ENCODE peak calls at places on chromosomes 7 and 10, in five cellular contexts. One of them, this sample, is unnamed.

GRCh38 chr7:98081351-98081750 is 25.3 kb upstream of the LMTK2 start:
- DNase-seq in M059J: no peak
- DNase-seq in stomach: no peak
- DNase-seq in left lung: no peak
- DNase-seq in astrocyte of the spinal cord: no peak
- DNase-seq in this sample: no peak

GRCh38 chr10:102507521-102507920 is 3.7 kb downstream of the SUFU start:
- DNase-seq in M059J: no peak
- DNase-seq in stomach: no peak
- DNase-seq in left lung: no peak
- DNase-seq in astrocyte of the spinal cord: no peak
- DNase-seq in this sample: no peak

GRCh38 chr10:27801171-27801785 is 55.7 kb upstream of the MKX start:
- DNase-seq in M059J: peak; percentile 45
- DNase-seq in stomach: no peak
- DNase-seq in left lung: no peak
- DNase-seq in astrocyte of the spinal cord: no peak
- DNase-seq in this sample: no peak

GRCh38 chr7:23002698-23003097 is 11.2 kb downstream of the HYCC1 start:
- DNase-seq in M059J: no peak
- DNase-seq in stomach: no peak
- DNase-seq in left lung: no peak
- DNase-seq in astrocyte of the spinal cord: no peak
- DNase-seq in this sample: no peak

GRCh38 chr10:132175907-132176581 is 10.7 kb upstream of the DPYSL4 start:
- DNase-seq in M059J: no peak
- DNase-seq in stomach: no peak
- DNase-seq in left lung: no peak
- DNase-seq in astrocyte of the spinal cord: no peak
- DNase-seq in this sample: no peak

GRCh38 chr10:1567152-1567551 is 170.2 kb downstream of the ADARB2 start:
- DNase-seq in M059J: no peak
- DNase-seq in stomach: no peak
- DNase-seq in left lung: no peak
- DNase-seq in astrocyte of the spinal cord: no peak
- DNase-seq in this sample: no peak

GRCh38 chr10:101774589-101775272 is 1.2 kb downstream of the FGF8 start:
- DNase-seq in M059J: no peak
- DNase-seq in stomach: peak; percentile 24
- DNase-seq in left lung: peak; percentile 69
- DNase-seq in astrocyte of the spinal cord: no peak
- DNase-seq in this sample: no peak

GRCh38 chr7:98133181-98133580 is 26.5 kb downstream of the LMTK2 start:
- DNase-seq in M059J: peak; percentile 74
- DNase-seq in stomach: no peak
- DNase-seq in left lung: no peak
- DNase-seq in astrocyte of the spinal cord: peak; percentile 22
- DNase-seq in this sample: peak; percentile 14

GRCh38 chr7:4189151-4189570 is 492.9 kb upstream of the FOXK1 start:
- DNase-seq in M059J: peak; percentile 12
- DNase-seq in stomach: peak; percentile 77
- DNase-seq in left lung: peak; percentile 74
- DNase-seq in astrocyte of the spinal cord: peak; percentile 71
- DNase-seq in this sample: peak; percentile 69

GRCh38 chr10:71039551-71039950 is 151.2 kb upstream of the PCBD1 start:
- DNase-seq in M059J: no peak
- DNase-seq in stomach: no peak
- DNase-seq in left lung: no peak
- DNase-seq in astrocyte of the spinal cord: no peak
- DNase-seq in this sample: no peak

GRCh38 chr10:62011558-62011957 is 110.1 kb downstream of the ARID5B start:
- DNase-seq in M059J: no peak
- DNase-seq in stomach: peak; percentile 55
- DNase-seq in left lung: no peak
- DNase-seq in astrocyte of the spinal cord: no peak
- DNase-seq in this sample: peak; percentile 31

GRCh38 chr7:50954716-50955115 is 172.0 kb upstream of the GRB10 start:
- DNase-seq in M059J: peak; percentile 46
- DNase-seq in stomach: no peak
- DNase-seq in left lung: no peak
- DNase-seq in astrocyte of the spinal cord: no peak
- DNase-seq in this sample: no peak

GRCh38 chr10:12729885-12730284 is 271.6 kb downstream of the CCDC3 start:
- DNase-seq in M059J: no peak
- DNase-seq in stomach: no peak
- DNase-seq in left lung: no peak
- DNase-seq in astrocyte of the spinal cord: no peak
- DNase-seq in this sample: no peak

GRCh38 chr7:156496491-156497264 is 143.9 kb upstream of the RNF32 start:
- DNase-seq in M059J: no peak
- DNase-seq in stomach: no peak
- DNase-seq in left lung: no peak
- DNase-seq in astrocyte of the spinal cord: no peak
- DNase-seq in this sample: no peak

GRCh38 chr10:61409132-61409531 is 44.0 kb downstream of the TMEM26 start:
- DNase-seq in M059J: no peak
- DNase-seq in stomach: no peak
- DNase-seq in left lung: no peak
- DNase-seq in astrocyte of the spinal cord: no peak
- DNase-seq in this sample: no peak

GRCh38 chr10:71246591-71247143 is 34.3 kb downstream of the UNC5B start:
- DNase-seq in M059J: no peak
- DNase-seq in stomach: peak; percentile 84
- DNase-seq in left lung: no peak
- DNase-seq in astrocyte of the spinal cord: no peak
- DNase-seq in this sample: peak; percentile 90

GRCh38 chr10:15237351-15237750 is 68.9 kb upstream of the NMT2 start:
- DNase-seq in M059J: peak; percentile 55
- DNase-seq in stomach: no peak
- DNase-seq in left lung: no peak
- DNase-seq in astrocyte of the spinal cord: peak; percentile 72
- DNase-seq in this sample: no peak

GRCh38 chr7:98771519-98772241 is 98.1 kb downstream of the TMEM130 start:
- DNase-seq in M059J: peak; percentile 54
- DNase-seq in stomach: no peak
- DNase-seq in left lung: peak; percentile 2
- DNase-seq in astrocyte of the spinal cord: peak; percentile 49
- DNase-seq in this sample: peak; percentile 52

GRCh38 chr7:98102170-98102569 is 4.5 kb upstream of the LMTK2 start:
- DNase-seq in M059J: no peak
- DNase-seq in stomach: no peak
- DNase-seq in left lung: no peak
- DNase-seq in astrocyte of the spinal cord: no peak
- DNase-seq in this sample: no peak

GRCh38 chr7:106488465-106488864 is 172.5 kb downstream of the CCDC71L start:
- DNase-seq in M059J: no peak
- DNase-seq in stomach: no peak
- DNase-seq in left lung: no peak
- DNase-seq in astrocyte of the spinal cord: no peak
- DNase-seq in this sample: no peak

GRCh38 chr7:2803755-2804154 is 40.4 kb downstream of the GNA12 start:
- DNase-seq in M059J: no peak
- DNase-seq in stomach: no peak
- DNase-seq in left lung: no peak
- DNase-seq in astrocyte of the spinal cord: no peak
- DNase-seq in this sample: no peak

GRCh38 chr10:128545216-128545615 is 419.0 kb upstream of the MKI67 start:
- DNase-seq in M059J: no peak
- DNase-seq in stomach: no peak
- DNase-seq in left lung: no peak
- DNase-seq in astrocyte of the spinal cord: no peak
- DNase-seq in this sample: no peak

GRCh38 chr10:80158598-80159127 is 26.1 kb downstream of the PLAC9 start:
- DNase-seq in M059J: peak; percentile 98
- DNase-seq in stomach: peak; percentile 64
- DNase-seq in left lung: no peak
- DNase-seq in astrocyte of the spinal cord: peak; percentile 97
- DNase-seq in this sample: peak; percentile 78

GRCh38 chr7:105675873-105676484 is 94.7 kb upstream of the EFCAB10 start:
- DNase-seq in M059J: no peak
- DNase-seq in stomach: peak; percentile 46
- DNase-seq in left lung: peak; percentile 82
- DNase-seq in astrocyte of the spinal cord: no peak
- DNase-seq in this sample: no peak

GRCh38 chr10:11147723-11148122 is 130.1 kb downstream of the CELF2 start:
- DNase-seq in M059J: no peak
- DNase-seq in stomach: peak; percentile 35
- DNase-seq in left lung: no peak
- DNase-seq in astrocyte of the spinal cord: no peak
- DNase-seq in this sample: peak; percentile 39

GRCh38 chr7:24587853-24588252 is 14.6 kb downstream of the PALS2 start:
- DNase-seq in M059J: peak; percentile 32
- DNase-seq in stomach: no peak
- DNase-seq in left lung: no peak
- DNase-seq in astrocyte of the spinal cord: no peak
- DNase-seq in this sample: no peak

This sample was measured in mucosa of gallbladder.